ENCODE peak calls at places on chromosomes 6 and 20, in four cellular contexts. One of them, this sample, is unnamed.

GRCh38 chr6:134436281-134436815 is 118.4 kb upstream of the SGK1 start:
- DNase-seq in breast epithelium: no peak
- DNase-seq in coronary artery: no peak
- DNase-seq in fibroblast of the aortic adventitia: peak; percentile 96
- DNase-seq in this sample: no peak

GRCh38 chr6:122622404-122622938 is 12.3 kb downstream of the PKIB start:
- DNase-seq in breast epithelium: no peak
- DNase-seq in fibroblast of the aortic adventitia: no peak
- DNase-seq in coronary artery: no peak
- DNase-seq in this sample: no peak

GRCh38 chr6:158131926-158132325 is 36.1 kb downstream of the SERAC1 start:
- DNase-seq in breast epithelium: no peak
- DNase-seq in coronary artery: no peak
- DNase-seq in fibroblast of the aortic adventitia: peak; percentile 11
- DNase-seq in this sample: no peak

GRCh38 chr6:143279385-143279784 is 171.1 kb downstream of the ADAT2 start:
- DNase-seq in coronary artery: no peak
- DNase-seq in breast epithelium: no peak
- DNase-seq in fibroblast of the aortic adventitia: peak; percentile 12
- DNase-seq in this sample: peak; percentile 15

GRCh38 chr20:46411637-46412036 is 5.2 kb upstream of the ELMO2 start:
- DNase-seq in breast epithelium: no peak
- DNase-seq in fibroblast of the aortic adventitia: no peak
- DNase-seq in coronary artery: no peak
- DNase-seq in this sample: no peak

GRCh38 chr6:118787746-118788419 is 106.1 kb upstream of the ASF1A start:
- DNase-seq in coronary artery: no peak
- DNase-seq in breast epithelium: no peak
- DNase-seq in fibroblast of the aortic adventitia: peak; percentile 10
- DNase-seq in this sample: no peak

GRCh38 chr20:10842116-10842515 is 168.3 kb upstream of the JAG1 start:
- DNase-seq in breast epithelium: no peak
- DNase-seq in coronary artery: no peak
- DNase-seq in fibroblast of the aortic adventitia: no peak
- DNase-seq in this sample: no peak

GRCh38 chr6:167797079-167797870 is 29.4 kb upstream of the AFDN start:
- DNase-seq in breast epithelium: no peak
- DNase-seq in coronary artery: no peak
- DNase-seq in fibroblast of the aortic adventitia: no peak
- DNase-seq in this sample: no peak

GRCh38 chr20:51958636-51959542 is 156.6 kb upstream of the SALL4 start:
- DNase-seq in fibroblast of the aortic adventitia: peak; percentile 39
- DNase-seq in coronary artery: no peak
- DNase-seq in breast epithelium: no peak
- DNase-seq in this sample: no peak

GRCh38 chr20:36628076-36628475 is 17.9 kb downstream of the SLA2 start:
- DNase-seq in breast epithelium: no peak
- DNase-seq in coronary artery: no peak
- DNase-seq in fibroblast of the aortic adventitia: no peak
- DNase-seq in this sample: no peak

GRCh38 chr20:36623444-36623843 is 17.9 kb downstream of the RAB5IF start:
- DNase-seq in coronary artery: no peak
- DNase-seq in breast epithelium: no peak
- DNase-seq in fibroblast of the aortic adventitia: no peak
- DNase-seq in this sample: no peak

GRCh38 chr20:36624925-36625324 is 19.3 kb downstream of the RAB5IF start:
- DNase-seq in fibroblast of the aortic adventitia: no peak
- DNase-seq in breast epithelium: no peak
- DNase-seq in coronary artery: no peak
- DNase-seq in this sample: no peak

GRCh38 chr20:36620917-36621316 is 15.3 kb downstream of the RAB5IF start:
- DNase-seq in coronary artery: no peak
- DNase-seq in fibroblast of the aortic adventitia: no peak
- DNase-seq in breast epithelium: no peak
- DNase-seq in this sample: no peak

DNA sequence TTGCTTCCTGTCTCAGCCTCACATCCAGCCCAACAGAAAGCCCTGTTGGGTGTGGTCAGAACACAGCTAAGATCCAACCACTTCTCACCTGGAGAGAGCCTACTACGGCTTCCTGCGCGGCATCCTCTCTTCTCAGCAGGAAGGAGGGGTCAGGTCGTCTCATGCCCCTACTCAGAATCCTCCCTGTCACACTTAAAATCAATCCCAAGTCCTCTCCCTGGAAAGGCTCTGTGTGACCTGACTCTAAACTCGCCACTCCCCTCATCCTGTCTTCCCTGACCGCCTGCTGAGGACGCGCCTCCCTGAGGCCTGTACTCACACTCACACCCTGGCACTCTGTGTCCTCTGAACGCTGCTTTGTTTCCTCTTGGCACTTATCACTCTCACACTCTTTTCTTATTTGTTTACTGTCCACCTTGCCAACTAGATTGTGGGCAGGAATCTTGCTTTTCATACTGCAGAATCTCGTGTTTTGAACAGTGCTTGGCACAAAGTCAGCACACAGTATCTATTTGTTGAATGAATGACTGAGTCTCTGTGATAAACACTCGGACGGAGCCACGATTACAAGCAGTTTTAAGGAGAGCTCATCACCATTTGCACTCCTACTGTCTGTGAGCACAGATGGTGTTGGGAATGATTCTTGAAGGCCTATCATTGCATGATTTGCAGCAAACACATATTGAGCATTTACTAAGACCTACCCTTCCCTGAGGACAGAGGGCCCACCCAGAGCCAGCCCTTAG is 18.7 kb downstream of the RAB5IF start:
- DNase-seq in coronary artery: no peak
- DNase-seq in breast epithelium: no peak
- DNase-seq in fibroblast of the aortic adventitia: no peak
- DNase-seq in this sample: no peak
- TF ChIP-seq CTCF in coronary artery: no peak
- TF ChIP-seq CTCF in breast epithelium: no peak
- TF ChIP-seq CTCF in fibroblast of the aortic adventitia: no peak
- TF ChIP-seq CTCF in this sample: no peak

GRCh38 chr6:37139223-37139962 is 30.6 kb upstream of the PIM1 start:
- DNase-seq in fibroblast of the aortic adventitia: peak; percentile 45
- DNase-seq in breast epithelium: no peak
- DNase-seq in coronary artery: no peak
- DNase-seq in this sample: no peak

GRCh38 chr6:37137201-37137880 is 32.6 kb upstream of the PIM1 start:
- DNase-seq in coronary artery: no peak
- DNase-seq in breast epithelium: no peak
- DNase-seq in fibroblast of the aortic adventitia: peak; percentile 96
- DNase-seq in this sample: no peak

GRCh38 chr6:37135835-37136694 is 33.9 kb upstream of the PIM1 start:
- DNase-seq in coronary artery: no peak
- DNase-seq in fibroblast of the aortic adventitia: no peak
- DNase-seq in breast epithelium: no peak
- DNase-seq in this sample: no peak

GRCh38 chr6:37136821-37137200 is 33.1 kb upstream of the PIM1 start:
- DNase-seq in breast epithelium: no peak
- DNase-seq in fibroblast of the aortic adventitia: no peak
- DNase-seq in coronary artery: no peak
- DNase-seq in this sample: no peak

GRCh38 chr6:37137881-37138568 is 31.9 kb upstream of the PIM1 start:
- DNase-seq in coronary artery: no peak
- DNase-seq in breast epithelium: no peak
- DNase-seq in fibroblast of the aortic adventitia: peak; percentile 67
- DNase-seq in this sample: no peak
- H3K4me3 ChIP-seq in coronary artery: no peak overlapping the region
- H3K4me3 ChIP-seq in breast epithelium: no peak overlapping the region
- H3K4me3 ChIP-seq in fibroblast of the aortic adventitia: no peak overlapping the region
- H3K4me3 ChIP-seq in this sample: no peak overlapping the region

GRCh38 chr6:41785254-41785653 is 2.2 kb upstream of the TOMM6 start:
- DNase-seq in breast epithelium: no peak
- DNase-seq in coronary artery: no peak
- DNase-seq in fibroblast of the aortic adventitia: no peak
- DNase-seq in this sample: no peak
- TF ChIP-seq CTCF in breast epithelium: no peak
- TF ChIP-seq CTCF in coronary artery: no peak
- TF ChIP-seq CTCF in fibroblast of the aortic adventitia: no peak
- TF ChIP-seq CTCF in this sample: no peak

GRCh38 chr6:18388942-18389341 is 1.8 kb downstream of the RNF144B start:
- DNase-seq in coronary artery: no peak
- DNase-seq in fibroblast of the aortic adventitia: peak; percentile 72
- DNase-seq in breast epithelium: no peak
- DNase-seq in this sample: no peak
- H3K4me3 ChIP-seq in coronary artery: peak overlapping the region; percentile 74
- H3K4me3 ChIP-seq in fibroblast of the aortic adventitia: no peak overlapping the region
- H3K4me3 ChIP-seq in breast epithelium: peak overlapping the region; percentile 65
- H3K4me3 ChIP-seq in this sample: peak overlapping the region; percentile 43

GRCh38 chr6:129852257-129852858 is 8.8 kb downstream of the TMEM244 start:
- DNase-seq in coronary artery: no peak
- DNase-seq in fibroblast of the aortic adventitia: no peak
- DNase-seq in breast epithelium: no peak
- DNase-seq in this sample: no peak

GRCh38 chr6:129859524-129859923 is 1.6 kb downstream of the TMEM244 start:
- DNase-seq in coronary artery: no peak
- DNase-seq in breast epithelium: no peak
- DNase-seq in fibroblast of the aortic adventitia: peak; percentile 54
- DNase-seq in this sample: no peak

GRCh38 chr6:129853996-129854711 is 7.0 kb downstream of the TMEM244 start:
- DNase-seq in breast epithelium: no peak
- DNase-seq in fibroblast of the aortic adventitia: peak; percentile 33
- DNase-seq in coronary artery: no peak
- DNase-seq in this sample: no peak

GRCh38 chr6:129860901-129861665 is at the start of gene TMEM244:
- DNase-seq in coronary artery: no peak
- DNase-seq in breast epithelium: no peak
- DNase-seq in fibroblast of the aortic adventitia: peak; percentile 63
- DNase-seq in this sample: no peak

GRCh38 chr6:129857838-129858237 is 3.3 kb downstream of the TMEM244 start:
- DNase-seq in breast epithelium: no peak
- DNase-seq in fibroblast of the aortic adventitia: no peak
- DNase-seq in coronary artery: no peak
- DNase-seq in this sample: no peak
- TF ChIP-seq CTCF in breast epithelium: no peak
- TF ChIP-seq CTCF in fibroblast of the aortic adventitia: no peak
- TF ChIP-seq CTCF in coronary artery: no peak
- TF ChIP-seq CTCF in this sample: no peak

GRCh38 chr6:108847738-108848115 is 495 bp upstream of the ARMC2 start:
- DNase-seq in coronary artery: no peak
- DNase-seq in fibroblast of the aortic adventitia: no peak
- DNase-seq in breast epithelium: no peak
- DNase-seq in this sample: no peak
- H3K4me3 ChIP-seq in coronary artery: peak overlapping the region; percentile 80
- H3K4me3 ChIP-seq in fibroblast of the aortic adventitia: peak overlapping the region; percentile 83
- H3K4me3 ChIP-seq in breast epithelium: peak overlapping the region; percentile 73
- H3K4me3 ChIP-seq in this sample: peak overlapping the region; percentile 82